ENCODE peak calls at places on chromosomes 13 and 19, in nine cellular contexts. Z is pancreas, U is A549, Q is cardiac fibroblast, R is neural progenitor cell, E is sigmoid colon, L is AG04450, I is MCF 10A, A is HCT116. J is an unnamed sample.

GRCh38 chr13:113205428-113205931 is 3.0 kb downstream of the PCID2 start:
- DNase-seq in Z (no peak), U (no peak), Q (peak), R (no peak), E (no peak), L (no peak), I (peak), A (no peak), J (no peak)

GRCh38 chr19:56066152-56067023 is 54.7 kb downstream of the ZNF787 start:
- DNase-seq in Z (peak), U (peak), Q (peak), R (peak), E (peak), L (peak), I (peak), A (peak), J (no peak)

GRCh38 chr19:16385296-16385695 is 60.7 kb downstream of the KLF2 start:
- DNase-seq in Z (no peak), U (no peak), Q (no peak), R (no peak), E (peak), L (no peak), I (no peak), A (no peak), J (no peak)

GRCh38 chr13:33353210-33353609 is 67.7 kb upstream of the STARD13 start:
- DNase-seq in Z (no peak), U (no peak), Q (no peak), R (no peak), E (peak), L (no peak), I (no peak), A (no peak), J (peak)

GRCh38 chr19:17506745-17507144 is 4.7 kb upstream of the PGLS start:
- DNase-seq in Z (no peak), U (no peak), Q (no peak), R (no peak), E (no peak), L (no peak), I (no peak), A (no peak), J (no peak)

GRCh38 chr13:51843529-51843928 is 1.4 kb downstream of the TMEM272 start:
- DNase-seq in Z (no peak), U (no peak), Q (no peak), R (no peak), E (no peak), L (no peak), I (no peak), A (no peak), J (no peak)

GRCh38 chr19:54141356-54141755 is 3.8 kb downstream of the CNOT3 start:
- DNase-seq in Z (no peak), U (no peak), Q (no peak), R (no peak), E (no peak), L (no peak), I (no peak), A (no peak), J (no peak)

GRCh38 chr13:51243227-51243626 is 21.0 kb downstream of the FAM124A start:
- DNase-seq in Z (no peak), U (no peak), Q (no peak), R (peak), E (no peak), L (no peak), I (no peak), A (no peak), J (no peak)

GRCh38 chr19:8163781-8164180 is 14.4 kb upstream of the FBN3 start:
- DNase-seq in Z (no peak), U (no peak), Q (peak), R (no peak), E (no peak), L (no peak), I (no peak), A (no peak), J (no peak)

GRCh38 chr19:36449059-36449670 is 30.7 kb upstream of the ZFP82 start:
- DNase-seq in Z (no peak), U (peak), Q (no peak), R (no peak), E (no peak), L (no peak), I (no peak), A (no peak), J (no peak)

GRCh38 chr13:29125145-29125933 is 305.2 kb downstream of the MTUS2 start:
- DNase-seq in Z (no peak), U (no peak), Q (no peak), R (no peak), E (no peak), L (no peak), I (no peak), A (no peak), J (no peak)

GRCh38 chr19:33755314-33756020 is 41.2 kb upstream of the KCTD15 start:
- DNase-seq in Z (no peak), U (no peak), Q (no peak), R (peak), E (no peak), L (no peak), I (no peak), A (no peak), J (no peak)

GRCh38 chr13:100197116-100197515 is 108.2 kb downstream of the PCCA start:
- DNase-seq in Z (no peak), U (no peak), Q (no peak), R (no peak), E (no peak), L (no peak), I (no peak), A (no peak), J (no peak)

GRCh38 chr19:17097593-17098126 is 22.1 kb downstream of the MYO9B start:
- DNase-seq in Z (no peak), U (peak), Q (peak), R (no peak), E (no peak), L (no peak), I (peak), A (no peak), J (no peak)

GRCh38 chr19:41299755-41300089 is 10.2 kb upstream of the CCDC97 start:
- DNase-seq in Z (no peak), U (no peak), Q (peak), R (no peak), E (peak), L (peak), I (peak), A (no peak), J (no peak)

GRCh38 chr13:85833938-85834337 is 34.7 kb upstream of the SLITRK6 start:
- DNase-seq in Z (no peak), U (no peak), Q (no peak), R (no peak), E (no peak), L (no peak), I (no peak), A (no peak), J (no peak)

GRCh38 chr13:85825454-85825853 is 26.2 kb upstream of the SLITRK6 start:
- DNase-seq in Z (no peak), U (no peak), Q (no peak), R (no peak), E (no peak), L (no peak), I (peak), A (no peak), J (no peak)

GRCh38 chr13:85828094-85828684 is 29.0 kb upstream of the SLITRK6 start:
- DNase-seq in Z (no peak), U (peak), Q (peak), R (peak), E (no peak), L (peak), I (peak), A (peak), J (no peak)
- TF ChIP-seq CTCF in Z (peak), U (peak), Q (peak), R (peak), E (peak), L (peak), I (peak), A (no peak), J (peak)

DNA sequence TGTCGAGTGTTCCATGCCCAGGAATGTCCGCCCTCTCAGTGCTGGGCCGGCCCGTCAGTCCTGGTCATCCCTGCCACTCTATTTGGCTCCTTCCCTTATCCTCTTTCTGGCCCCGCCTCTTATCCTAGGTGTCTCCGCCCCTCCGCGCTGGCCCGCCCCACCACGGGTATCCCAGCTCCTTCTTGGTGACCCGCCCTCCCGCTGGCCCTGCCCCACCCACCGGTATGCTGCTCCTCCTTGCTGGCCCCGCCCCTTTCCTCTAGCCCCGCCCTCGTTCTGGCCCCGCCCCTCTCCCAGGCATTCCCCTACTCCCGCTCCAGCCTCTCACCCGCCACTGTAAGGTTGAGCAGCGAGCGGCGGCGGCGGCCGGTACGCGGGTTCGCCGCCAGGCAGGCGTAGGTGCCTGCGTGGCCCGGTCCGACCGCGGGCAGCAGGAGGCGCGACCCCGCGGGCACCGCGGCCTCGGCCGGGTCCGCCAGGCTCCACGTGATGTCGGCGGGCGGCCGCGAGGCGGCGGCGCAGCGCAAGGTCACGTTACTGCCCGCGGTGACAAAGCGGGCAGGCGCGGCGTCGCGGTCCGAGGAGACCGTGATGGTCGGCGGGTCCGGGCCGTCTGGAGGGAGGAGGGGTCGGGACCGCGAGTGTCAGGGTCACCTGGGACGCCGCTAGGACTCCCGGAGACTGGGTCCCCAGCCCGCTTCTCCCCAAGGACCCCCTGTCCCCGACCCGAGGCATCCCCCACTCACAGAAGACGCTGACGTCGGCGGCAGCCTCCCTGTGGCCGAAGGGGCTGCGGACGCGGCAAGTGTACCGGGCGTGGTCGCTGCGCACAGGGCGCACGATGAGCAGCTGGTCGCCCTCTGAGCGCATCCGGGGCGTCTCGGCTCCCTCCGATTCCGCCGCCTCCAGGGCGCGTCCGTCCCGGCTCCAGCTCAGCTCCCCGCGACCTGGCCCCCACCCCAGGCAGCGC is 2.0 kb downstream of the VSIG10L start:
- DNase-seq in Z (peak), U (peak), Q (peak), R (peak), E (peak), L (peak), I (peak), A (peak), J (peak)
- TF ChIP-seq CTCF in Z (no peak), U (peak), Q (no peak), R (peak), E (peak), L (no peak), I (peak), A (no peak), J (peak)

GRCh38 chr19:46536391-46536790 is 40.7 kb upstream of the PNMA8B start:
- DNase-seq in Z (no peak), U (no peak), Q (no peak), R (no peak), E (peak), L (no peak), I (no peak), A (no peak), J (no peak)

GRCh38 chr19:46537136-46538097 is 41.8 kb upstream of the PNMA8B start:
- DNase-seq in Z (peak), U (peak), Q (peak), R (peak), E (peak), L (no peak), I (peak), A (no peak), J (peak)

GRCh38 chr19:46529622-46530451 is 34.2 kb upstream of the PNMA8B start:
- DNase-seq in Z (peak), U (peak), Q (peak), R (peak), E (peak), L (no peak), I (peak), A (no peak), J (peak)

GRCh38 chr19:46528601-46529447 is 33.2 kb upstream of the PNMA8B start:
- DNase-seq in Z (no peak), U (no peak), Q (no peak), R (no peak), E (no peak), L (no peak), I (no peak), A (no peak), J (no peak)

GRCh38 chr19:46533085-46534081 is 37.7 kb upstream of the PNMA8B start:
- DNase-seq in Z (no peak), U (no peak), Q (no peak), R (peak), E (peak), L (no peak), I (no peak), A (no peak), J (no peak)
- TF ChIP-seq CTCF in Z (no peak), U (no peak), Q (no peak), R (no peak), E (no peak), L (no peak), I (no peak), A (no peak), J (no peak)

GRCh38 chr19:47399198-47399597 is 20.1 kb downstream of the MEIS3 start:
- DNase-seq in Z (no peak), U (no peak), Q (no peak), R (no peak), E (no peak), L (no peak), I (no peak), A (no peak), J (no peak)

GRCh38 chr19:47402504-47402903 is 16.8 kb downstream of the MEIS3 start:
- DNase-seq in Z (no peak), U (no peak), Q (no peak), R (no peak), E (no peak), L (no peak), I (no peak), A (no peak), J (no peak)

GRCh38 chr19:47404334-47405196 is 14.8 kb downstream of the MEIS3 start:
- DNase-seq in Z (no peak), U (no peak), Q (no peak), R (no peak), E (no peak), L (no peak), I (no peak), A (no peak), J (no peak)

DNA sequence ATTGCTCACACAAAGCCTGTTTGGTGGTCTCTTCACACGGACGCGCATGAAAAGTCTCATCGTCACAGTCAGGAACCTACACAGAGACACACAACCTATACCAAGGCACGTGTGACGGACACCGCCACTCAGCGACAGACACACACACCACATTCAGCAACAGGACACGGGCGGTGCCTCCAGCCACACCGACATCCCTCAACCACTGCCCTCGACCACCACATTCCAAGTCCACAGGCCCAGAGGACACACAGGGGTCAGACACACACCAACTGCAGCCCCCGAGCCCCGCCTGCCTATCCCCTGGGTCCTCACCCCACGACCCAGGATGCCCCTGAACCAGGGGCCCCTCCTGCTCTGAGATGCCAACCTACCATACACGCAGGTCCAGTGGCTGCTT is 20.6 kb downstream of the MEIS3 start:
- DNase-seq in Z (no peak), U (no peak), Q (no peak), R (no peak), E (no peak), L (no peak), I (no peak), A (no peak), J (no peak)
- TF ChIP-seq CTCF in Z (no peak), U (no peak), Q (no peak), R (no peak), E (no peak), L (no peak), I (no peak), A (no peak), J (no peak)

GRCh38 chr13:106318941-106319411 is 216.5 kb downstream of the EFNB2 start:
- DNase-seq in Z (no peak), U (peak), Q (peak), R (no peak), E (no peak), L (peak), I (peak), A (peak), J (no peak)
- TF ChIP-seq CTCF in Z (no peak), U (no peak), Q (no peak), R (no peak), E (no peak), L (no peak), I (no peak), A (no peak), J (no peak)

GRCh38 chr19:1261512-1261862 is 7.6 kb upstream of the CIRBP start:
- DNase-seq in Z (no peak), U (peak), Q (no peak), R (peak), E (peak), L (no peak), I (no peak), A (no peak), J (no peak)
- TF ChIP-seq CTCF in Z (no peak), U (no peak), Q (peak), R (peak), E (peak), L (peak), I (peak), A (no peak), J (peak)

DNA sequence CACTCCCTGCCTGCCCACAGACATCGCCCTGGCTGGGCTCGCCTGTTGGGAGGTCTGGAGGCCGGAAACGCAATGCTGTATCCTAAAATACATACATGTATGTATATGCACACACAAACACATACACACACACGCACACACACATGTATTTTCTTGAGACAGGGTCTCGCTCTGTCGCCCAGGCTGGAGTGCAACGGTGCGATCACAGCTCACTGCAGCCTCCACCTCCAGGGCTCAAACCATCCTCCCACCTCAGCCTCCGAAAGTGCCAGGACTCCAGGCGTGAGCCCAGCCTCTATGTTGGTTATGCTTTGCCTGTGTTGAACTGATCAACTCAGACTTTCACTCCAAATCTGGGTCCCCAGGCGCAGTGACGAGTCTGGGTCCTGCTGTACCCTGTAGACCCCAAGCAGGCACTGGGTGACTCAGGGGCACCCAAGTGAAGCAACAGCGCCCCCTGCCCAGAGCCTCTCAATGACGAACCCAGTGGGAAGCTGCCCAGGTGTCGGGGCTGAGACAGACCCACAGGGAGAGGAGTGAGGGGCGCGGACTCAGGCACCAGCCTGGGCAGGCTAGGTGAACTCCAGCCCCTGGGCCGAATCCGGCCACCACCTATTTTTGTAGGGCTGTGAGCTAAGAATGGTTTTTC is 27.4 kb upstream of the CACTIN start:
- DNase-seq in Z (no peak), U (no peak), Q (no peak), R (peak), E (no peak), L (no peak), I (peak), A (no peak), J (no peak)
- TF ChIP-seq CTCF in Z (no peak), U (peak), Q (peak), R (peak), E (no peak), L (no peak), I (peak), A (peak), J (no peak)

J was measured in CD14-positive monocyte.